ENCODE peak calls at places on chromosomes 12 and 14, in four cellular contexts. Z, J, F and L are unnamed samples.

GRCh38 chr12:107461222-107461980 is 224.2 kb upstream of the PWP1 start:
- DNase-seq in J (no peak), F (no peak), Z (no peak), L (no peak)

GRCh38 chr14:89507521-89507920 is 90.5 kb upstream of the FOXN3 start:
- DNase-seq in Z (no peak), J (peak; percentile 32), F (peak; percentile 52), L (no peak)

GRCh38 chr14:65258391-65258790 is 154.1 kb upstream of the FUT8 start:
- DNase-seq in J (peak; percentile 90), F (no peak), Z (no peak), L (no peak)

GRCh38 chr12:90020006-90020405 is 311.4 kb upstream of the ATP2B1 start:
- DNase-seq in J (no peak), Z (no peak), F (no peak), L (no peak)

GRCh38 chr12:129193263-129193871 is 340.1 kb downstream of the GLT1D1 start:
- DNase-seq in F (no peak), Z (peak; percentile 59), J (no peak), L (peak; percentile 32)

GRCh38 chr12:389138-390096 is at the start of gene KDM5A:
- DNase-seq in F (peak; percentile 73), Z (peak; percentile 89), J (peak; percentile 86), L (peak; percentile 83)

GRCh38 chr14:71022015-71022919 is 115.0 kb downstream of the PCNX1 start:
- DNase-seq in F (no peak), Z (no peak), J (no peak), L (no peak)

GRCh38 chr14:72433511-72433910 is 460.4 kb downstream of the DPF3 start:
- DNase-seq in J (no peak), F (no peak), Z (no peak), L (no peak)

GRCh38 chr14:61609143-61609851 is 86.0 kb upstream of the HIF1A start:
- DNase-seq in F (no peak), J (peak; percentile 63), Z (no peak), L (peak; percentile 63)

GRCh38 chr14:64891839-64892375 is 12.2 kb upstream of the SPTB start:
- DNase-seq in J (peak; percentile 56), Z (peak; percentile 72), F (peak; percentile 36), L (no peak)

GRCh38 chr14:34334329-34334728 is 127.7 kb downstream of the SPTSSA start:
- DNase-seq in Z (no peak), F (no peak), J (no peak), L (no peak)

GRCh38 chr14:100299238-100299560 is 7.0 kb downstream of the SLC25A29 start:
- DNase-seq in Z (no peak), J (no peak), F (no peak), L (no peak)

GRCh38 chr12:122064780-122065588 is 13.6 kb upstream of the MLXIP start:
- DNase-seq in Z (peak; percentile 94), J (peak; percentile 69), F (no peak), L (peak; percentile 51)

GRCh38 chr12:70400124-70400523 is 34.0 kb downstream of the KCNMB4 start:
- DNase-seq in F (no peak), J (no peak), Z (no peak), L (no peak)

GRCh38 chr12:104064031-104064841 is at the start of gene HCFC2:
- DNase-seq in J (peak; percentile 75), F (peak; percentile 61), Z (peak; percentile 92), L (peak; percentile 83)

GRCh38 chr12:23098110-23099049 is 473.4 kb downstream of the ETNK1 start:
- DNase-seq in J (no peak), F (no peak), Z (no peak), L (no peak)

GRCh38 chr14:77862154-77862783 is 62.4 kb downstream of the ADCK1 start:
- DNase-seq in J (peak; percentile 46), Z (peak; percentile 79), F (peak; percentile 12), L (peak; percentile 97)
- TF ChIP-seq NR2C2 in J (no peak), Z (no peak), F (no peak), L (no peak)

DNA sequence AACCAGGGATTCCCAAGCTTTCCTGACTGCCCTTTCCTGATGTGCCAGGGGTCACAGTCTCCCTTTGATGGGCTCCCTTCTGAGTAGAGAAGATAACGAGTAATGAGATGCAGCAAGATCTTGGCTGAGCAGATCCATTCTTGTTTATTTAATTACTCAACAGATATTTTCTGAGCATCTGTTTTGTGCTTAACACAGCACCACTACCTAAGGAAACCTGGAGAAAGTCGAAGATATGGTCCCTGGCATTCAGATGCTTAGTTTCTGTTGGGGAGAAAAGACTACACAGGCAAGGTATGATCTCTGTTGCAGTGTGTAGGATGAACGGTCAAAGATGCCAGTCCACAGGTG is 3.9 kb downstream of the AJUBA start:
- DNase-seq in F (no peak), J (no peak), Z (no peak), L (no peak)
- TF ChIP-seq NR2C2 in F (no peak), J (no peak), Z (no peak), L (no peak)

DNA sequence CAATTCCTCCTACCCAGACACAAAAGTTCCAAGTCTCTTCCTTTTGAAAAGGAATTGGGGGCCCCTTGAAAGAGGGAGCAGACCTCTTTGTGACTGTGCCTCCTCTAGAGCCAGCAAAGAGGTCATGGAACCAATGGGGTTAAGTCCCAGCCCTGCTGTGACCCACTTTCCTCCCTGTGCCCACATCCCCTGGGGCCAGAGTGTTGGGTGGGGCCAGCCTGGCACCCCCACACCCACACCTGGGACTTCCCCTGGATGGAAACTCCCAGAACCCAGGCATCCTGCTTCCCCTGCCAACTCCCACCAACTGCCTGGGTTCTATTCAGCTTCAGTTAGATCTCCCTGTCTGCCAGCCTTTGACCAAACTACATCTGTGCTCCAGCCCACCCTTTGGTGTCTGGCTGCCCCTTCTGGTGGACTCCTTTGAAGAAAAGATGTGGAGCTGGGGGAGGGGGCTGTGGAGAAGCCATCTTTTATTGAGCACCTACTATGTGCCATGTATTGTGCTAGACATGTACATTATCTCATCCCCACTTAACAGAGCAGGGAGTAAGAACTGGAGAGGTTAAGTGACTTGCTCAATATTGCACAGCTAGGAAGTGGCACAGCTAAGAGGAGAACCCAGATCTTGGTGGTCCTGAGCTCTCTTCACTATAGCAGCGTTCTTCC is 4.6 kb upstream of the RARG start:
- DNase-seq in Z (no peak), J (no peak), F (no peak), L (no peak)
- TF ChIP-seq NR2C2 in Z (no peak), J (no peak), F (no peak), L (no peak)

GRCh38 chr12:14514154-14514842 is 53.4 kb downstream of the PLBD1 start:
- DNase-seq in J (peak; percentile 5), F (no peak), Z (peak; percentile 3), L (no peak)
- TF ChIP-seq NR2C2 in J (no peak), F (no peak), Z (no peak), L (no peak)

DNA sequence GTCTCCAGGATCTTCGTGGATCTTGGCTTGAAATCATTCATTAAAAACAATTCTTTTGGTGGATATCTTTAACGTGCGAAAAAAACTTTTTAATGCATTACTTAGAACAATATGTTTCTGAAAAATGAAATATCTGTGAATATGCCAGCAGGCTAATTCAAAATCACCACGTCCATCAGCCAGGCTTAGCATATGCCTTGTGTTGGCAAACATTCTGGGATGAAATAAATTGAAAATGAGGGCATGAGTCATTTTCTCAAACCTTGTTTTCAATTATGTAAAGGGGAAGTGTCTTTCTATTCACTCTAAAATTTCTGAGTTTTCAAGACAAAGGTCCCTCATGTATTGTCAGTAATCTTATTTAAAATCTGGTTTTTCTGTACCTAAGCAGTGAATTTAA is 393.9 kb downstream of the PAWR start:
- DNase-seq in F (no peak), J (no peak), Z (no peak), L (no peak)
- TF ChIP-seq NR2C2 in F (no peak), J (no peak), Z (no peak), L (no peak)